ENCODE peak calls at places on chromosomes 1 and 21, in five cellular contexts. M is HCT116, C is GM12878, G is K562, Y is SK-N-SH. K is an unnamed sample.

GRCh38 chr1:53375440-53375839 is 47.6 kb upstream of the LRP8 start:
- DNase-seq in Y (no peak), M (no peak), C (no peak), G (no peak), K (no peak)

GRCh38 chr1:64965239-64966157 is 851 bp downstream of the JAK1 start:
- DNase-seq in Y (peak; percentile 56), C (no peak), M (no peak), G (peak; percentile 61), K (no peak)

GRCh38 chr1:117809764-117810163 is 119.7 kb downstream of the GDAP2 start:
- DNase-seq in Y (no peak), M (no peak), C (no peak), G (no peak), K (no peak)

GRCh38 chr21:45555557-45556301 is 13.5 kb upstream of the SLC19A1 start:
- DNase-seq in M (peak; percentile 88), C (peak; percentile 56), Y (peak; percentile 98), G (peak; percentile 93), K (peak; percentile 86)

GRCh38 chr21:42849759-42850412 is 29.5 kb downstream of the WDR4 start:
- DNase-seq in C (no peak), M (no peak), Y (no peak), G (no peak), K (no peak)

GRCh38 chr1:43980255-43981134 is 1.5 kb downstream of the B4GALT2 start:
- DNase-seq in Y (peak; percentile 34), C (no peak), G (no peak), M (no peak), K (no peak)

GRCh38 chr1:91557826-91558225 is 57.2 kb downstream of the CDC7 start:
- DNase-seq in Y (no peak), C (no peak), M (no peak), G (no peak), K (no peak)

GRCh38 chr1:176450526-176450925 is 12.4 kb upstream of the PAPPA2 start:
- DNase-seq in M (no peak), C (no peak), G (no peak), Y (no peak), K (no peak)

GRCh38 chr1:77489910-77490309 is 192.5 kb downstream of the ZZZ3 start:
- DNase-seq in G (no peak), M (no peak), Y (no peak), C (no peak), K (no peak)

GRCh38 chr1:75130865-75131592 is 3.2 kb upstream of the LHX8 start:
- DNase-seq in G (no peak), C (no peak), M (no peak), Y (peak; percentile 63), K (no peak)

GRCh38 chr21:36126166-36126565 is 8.7 kb upstream of the CBR3 start:
- DNase-seq in C (no peak), M (no peak), Y (no peak), G (no peak), K (no peak)

GRCh38 chr1:237769916-237770315 is 120.8 kb downstream of the ZP4 start:
- DNase-seq in Y (no peak), M (no peak), C (no peak), G (no peak), K (no peak)
- H3K4me3 ChIP-seq in Y (no peak overlapping the region), M (no peak overlapping the region), C (no peak overlapping the region), G (no peak overlapping the region), K (no peak overlapping the region)

GRCh38 chr1:15703562-15703961 is 19.4 kb downstream of the PLEKHM2 start:
- DNase-seq in M (no peak), Y (no peak), G (no peak), C (no peak), K (no peak)
- TF ChIP-seq JUND in M (no peak), Y (no peak), G (no peak), C (no peak), K (no peak)

DNA sequence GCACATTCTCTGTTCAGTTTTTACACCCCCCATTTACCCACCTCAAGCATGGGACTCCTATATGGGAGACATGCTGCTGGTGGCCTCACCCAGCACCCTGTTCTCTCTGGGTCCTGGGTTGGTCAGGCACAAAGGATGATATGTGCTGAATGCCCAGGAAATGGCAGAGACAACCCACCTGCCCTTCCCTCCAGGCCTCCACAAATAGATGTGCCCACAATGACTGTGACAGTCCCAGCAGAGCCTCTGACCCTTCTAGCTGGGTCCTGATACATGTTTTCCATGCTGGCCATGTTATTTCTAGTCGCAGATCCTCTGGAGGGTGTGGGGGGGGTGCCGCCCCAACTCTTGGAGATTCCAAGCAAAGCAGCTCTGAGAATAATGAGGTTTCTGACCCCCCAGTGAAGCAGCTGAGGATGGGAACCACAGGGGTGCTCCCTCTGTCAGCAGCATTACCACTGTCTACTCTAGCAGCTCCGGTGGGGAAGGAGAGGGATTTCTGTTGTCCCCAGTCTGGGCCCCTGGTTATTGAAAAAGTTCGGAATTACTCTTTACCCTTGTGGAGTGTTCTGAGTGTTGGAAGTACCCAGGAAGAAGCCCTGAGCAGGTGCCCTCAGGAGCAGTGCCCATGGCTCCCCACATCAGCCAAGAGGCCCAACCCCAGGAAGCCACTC is 1.2 kb upstream of the CCDC28B start:
- DNase-seq in C (no peak), Y (no peak), M (no peak), G (no peak), K (no peak)
- H3K4me3 ChIP-seq in C (no peak overlapping the region), Y (peak overlapping the region; percentile 69), M (no peak overlapping the region), G (no peak overlapping the region), K (no peak overlapping the region)

GRCh38 chr1:2185880-2186855 is 8.4 kb downstream of the FAAP20 start:
- DNase-seq in M (no peak), Y (no peak), C (no peak), G (no peak), K (no peak)
- TF ChIP-seq JUND in M (no peak), Y (no peak), C (no peak), G (no peak), K (no peak)